ENCODE peak calls at places on chromosomes 5 and 9, in ten cellular contexts. F is adipocyte; Y is left cardiac atrium; P is COR-L47; D is fibroblast of pulmonary artery; G is stimulated activated CD4-positive, alpha-beta T cell treated with anti-CD3 and anti-CD28 coated beads, Interleukin-2, amount 100 ng/mL, for 24 hours; O is G401; E is CD4-positive, alpha-beta T cell; V is bronchial epithelial cell; J is Right ventricle myocardium inferior. X is an unnamed sample.

GRCh38 chr5:3034449-3034848 is 283.0 kb upstream of the IRX2 start:
- DNase-seq in O (no peak), Y (no peak), E (no peak), G (no peak), J (no peak), V (no peak), D (no peak), P (no peak), F (no peak), X (no peak)

GRCh38 chr5:65483474-65484346 is 2.0 kb upstream of the ADAMTS6 start:
- DNase-seq in V (peak; percentile 76), O (peak; percentile 39), G (no peak), J (no peak), Y (no peak), F (peak; percentile 88), D (peak; percentile 85), E (no peak), P (peak; percentile 36), X (peak; percentile 74)

GRCh38 chr9:132283165-132283564 is 71.6 kb downstream of the SETX start:
- DNase-seq in F (no peak), P (no peak), O (no peak), J (no peak), D (no peak), V (no peak), E (no peak), G (no peak), Y (no peak), X (no peak)

GRCh38 chr5:93072831-93073459 is 508.1 kb downstream of the NR2F1-AS1 start:
- DNase-seq in V (peak; percentile 74), E (no peak), P (no peak), D (peak; percentile 60), J (no peak), G (no peak), O (no peak), Y (no peak), F (peak; percentile 37), X (peak; percentile 53)

GRCh38 chr9:17380126-17380861 is 198.6 kb upstream of the SH3GL2 start:
- DNase-seq in P (no peak), Y (no peak), D (no peak), J (no peak), E (no peak), O (no peak), G (no peak), F (no peak), V (peak; percentile 55), X (no peak)

GRCh38 chr5:19866088-19866446 is 121.9 kb downstream of the CDH18 start:
- DNase-seq in P (no peak), V (no peak), Y (no peak), O (no peak), G (no peak), E (no peak), F (peak; percentile 86), J (no peak), D (no peak), X (no peak)

GRCh38 chr5:168830833-168831232 is 251.7 kb upstream of the PANK3 start:
- DNase-seq in V (no peak), O (no peak), E (no peak), J (no peak), Y (no peak), P (no peak), F (no peak), D (no peak), G (no peak), X (no peak)

GRCh38 chr9:38186372-38187115 is 117.5 kb upstream of the SHB start:
- DNase-seq in J (no peak), D (peak; percentile 3), V (peak; percentile 29), P (no peak), G (no peak), E (no peak), O (peak; percentile 10), Y (no peak), F (no peak), X (no peak)

GRCh38 chr9:98796364-98797101 is at the start of gene ANKS6:
- DNase-seq in V (no peak), P (peak; percentile 42), O (peak; percentile 75), G (peak; percentile 89), D (peak; percentile 72), F (peak; percentile 94), Y (peak; percentile 85), J (peak; percentile 90), E (peak; percentile 79), X (peak; percentile 42)

GRCh38 chr9:32928145-32928763 is 73.2 kb downstream of the APTX start:
- DNase-seq in O (peak; percentile 72), J (no peak), F (no peak), P (no peak), E (no peak), D (peak; percentile 68), Y (peak; percentile 29), V (peak; percentile 65), G (no peak), X (no peak)

GRCh38 chr5:139903805-139904565 is 108.4 kb downstream of the PSD2 start:
- DNase-seq in P (peak; percentile 40), O (peak; percentile 26), E (no peak), V (no peak), D (no peak), J (no peak), G (peak; percentile 36), Y (peak; percentile 29), F (peak; percentile 54), X (no peak)

GRCh38 chr5:116495786-116496185 is 78.8 kb downstream of the SEMA6A start:
- DNase-seq in E (no peak), V (no peak), P (no peak), J (no peak), Y (no peak), G (no peak), F (no peak), O (no peak), D (no peak), X (no peak)

GRCh38 chr5:67030289-67031069 is 166.1 kb downstream of the CD180 start:
- DNase-seq in D (peak; percentile 51), O (no peak), F (peak; percentile 41), Y (no peak), E (no peak), J (no peak), G (no peak), P (no peak), V (no peak), X (no peak)

X was measured in astrocyte.